ENCODE peak calls at places on chromosomes 5 and 9, in four cellular contexts. W, S, F and G are unnamed samples.

GRCh38 chr9:77575785-77576184 is 72.3 kb downstream of the GNA14 start:
- DNase-seq in F (peak), S (peak), W (no peak), G (no peak)

GRCh38 chr5:54825005-54825404 is 160.4 kb downstream of the ESM1 start:
- DNase-seq in S (no peak), F (peak), W (no peak), G (peak)

GRCh38 chr5:164202338-164202737 is 696.9 kb downstream of the MAT2B start:
- DNase-seq in F (peak), W (no peak), S (no peak), G (peak)

GRCh38 chr9:111992523-111992922 is 95.9 kb downstream of the UGCG start:
- DNase-seq in W (no peak), S (no peak), F (peak), G (peak)

GRCh38 chr9:38227656-38228055 is 158.6 kb upstream of the SHB start:
- DNase-seq in S (peak), F (peak), W (no peak), G (peak)

GRCh38 chr9:131807131-131807990 is 67.5 kb upstream of the RAPGEF1 start:
- DNase-seq in F (no peak), W (no peak), S (no peak), G (no peak)

GRCh38 chr9:131393622-131394463 is at the start of gene PRRC2B:
- DNase-seq in F (no peak), W (peak), S (peak), G (peak)

GRCh38 chr5:77239126-77239741 is 28.8 kb downstream of the PDE8B start:
- DNase-seq in S (peak), F (no peak), W (no peak), G (peak)

GRCh38 chr5:95664204-95664786 is 17.7 kb downstream of the RFESD start:
- DNase-seq in S (peak), F (peak), W (no peak), G (peak)